ENCODE peak calls at places on chromosome 12, in six cellular contexts. C, Q, L, S, K and E are unnamed samples.

GRCh38 chr12:105774037-105774436 is 364.7 kb downstream of the NUAK1 start:
- DNase-seq in C (no peak), Q (no peak), L (no peak), S (no peak), K (no peak), E (no peak)

GRCh38 chr12:7061138-7061537 is 620 bp downstream of the C1S start:
- DNase-seq in C (no peak), Q (no peak), L (no peak), S (no peak), K (no peak), E (no peak)

GRCh38 chr12:71556881-71557280 is 106.8 kb downstream of the ZFC3H1 start:
- DNase-seq in C (no peak), Q (peak; percentile 83), L (no peak), S (no peak), K (no peak), E (no peak)

GRCh38 chr12:32546272-32546671 is 132.8 kb upstream of the DNM1L start:
- DNase-seq in C (no peak), Q (no peak), L (no peak), S (no peak), K (no peak), E (no peak)

GRCh38 chr12:47773062-47773857 is at the start of gene SLC48A1:
- DNase-seq in C (no peak), Q (no peak), L (peak; percentile 82), S (peak; percentile 60), K (peak; percentile 76), E (no peak)

GRCh38 chr12:121812320-121812871 is 8.6 kb downstream of the SETD1B start:
- DNase-seq in C (no peak), Q (peak; percentile 61), L (peak; percentile 83), S (no peak), K (peak; percentile 85), E (no peak)

GRCh38 chr12:69897744-69898143 is 72.7 kb downstream of the MYRFL start:
- DNase-seq in C (no peak), Q (peak; percentile 87), L (no peak), S (peak; percentile 21), K (no peak), E (no peak)

GRCh38 chr12:77133566-77133965 is 68.2 kb upstream of the E2F7 start:
- DNase-seq in C (no peak), Q (peak; percentile 58), L (peak; percentile 11), S (peak; percentile 27), K (peak; percentile 22), E (no peak)

GRCh38 chr12:113405687-113406086 is 2.0 kb upstream of the SDS start:
- DNase-seq in C (no peak), Q (no peak), L (no peak), S (no peak), K (no peak), E (no peak)

GRCh38 chr12:122182887-122183587 is at the start of gene LRRC43:
- DNase-seq in C (no peak), Q (peak; percentile 17), L (peak; percentile 41), S (no peak), K (peak; percentile 41), E (no peak)

GRCh38 chr12:109544955-109545531 is 28.3 kb downstream of the MMAB start:
- DNase-seq in C (no peak), Q (peak; percentile 11), L (no peak), S (no peak), K (no peak), E (no peak)

GRCh38 chr12:46267618-46268348 is 1.1 kb downstream of the SLC38A1 start:
- DNase-seq in C (no peak), Q (peak; percentile 35), L (no peak), S (no peak), K (peak; percentile 38), E (no peak)

GRCh38 chr12:69880566-69880965 is 55.5 kb downstream of the MYRFL start:
- DNase-seq in C (no peak), Q (peak; percentile 6), L (no peak), S (no peak), K (no peak), E (no peak)

GRCh38 chr12:4975574-4975973 is 65.9 kb downstream of the KCNA1 start:
- DNase-seq in C (no peak), Q (no peak), L (no peak), S (no peak), K (no peak), E (no peak)

GRCh38 chr12:93776581-93777018 is 99.4 kb downstream of the CRADD start:
- DNase-seq in C (no peak), Q (peak; percentile 16), L (no peak), S (no peak), K (no peak), E (no peak)

GRCh38 chr12:98793121-98793520 is 148.0 kb downstream of the APAF1 start:
- DNase-seq in C (no peak), Q (no peak), L (no peak), S (no peak), K (no peak), E (no peak)

GRCh38 chr12:28550757-28551381 is 360.6 kb downstream of the CCDC91 start:
- DNase-seq in C (no peak), Q (peak; percentile 67), L (no peak), S (no peak), K (no peak), E (no peak)

GRCh38 chr12:117827660-117828059 is 141.1 kb downstream of the KSR2 start:
- DNase-seq in C (no peak), Q (no peak), L (no peak), S (no peak), K (no peak), E (no peak)

GRCh38 chr12:121530600-121531355 is 50.0 kb downstream of the KDM2B start:
- DNase-seq in C (peak; percentile 36), Q (no peak), L (peak; percentile 69), S (peak; percentile 83), K (peak; percentile 57), E (peak; percentile 86)

GRCh38 chr12:77625441-77625840 is 205.3 kb upstream of the NAV3 start:
- DNase-seq in C (no peak), Q (peak; percentile 89), L (no peak), S (no peak), K (no peak), E (no peak)

GRCh38 chr12:78101946-78102635 is 271.4 kb downstream of the NAV3 start:
- DNase-seq in C (no peak), Q (no peak), L (no peak), S (no peak), K (no peak), E (no peak)

GRCh38 chr12:116691205-116691604 is 46.7 kb downstream of the SPRING1 start:
- DNase-seq in C (no peak), Q (no peak), L (no peak), S (no peak), K (no peak), E (no peak)
- H3K27me3 ChIP-seq in C (peaks cover 5% of the 10 kb centered on the region), Q (peaks cover 8% of the 10 kb centered on the region), L (peaks cover 21% of the 10 kb centered on the region), S (peaks cover 43% of the 10 kb centered on the region), K (no peaks in the 10 kb centered on the region), E (no peaks in the 10 kb centered on the region)

GRCh38 chr12:57725851-57726150 is 12.7 kb downstream of the AGAP2 start:
- DNase-seq in C (no peak), Q (no peak), L (no peak), S (no peak), K (no peak), E (no peak)

GRCh38 chr12:57724936-57725740 is 13.4 kb downstream of the AGAP2 start:
- DNase-seq in C (no peak), Q (no peak), L (no peak), S (no peak), K (no peak), E (no peak)

GRCh38 chr12:57727758-57728395 is 10.7 kb downstream of the AGAP2 start:
- DNase-seq in C (no peak), Q (no peak), L (no peak), S (no peak), K (peak; percentile 17), E (no peak)

GRCh38 chr12:57726151-57726883 is 12.2 kb downstream of the AGAP2 start:
- DNase-seq in C (no peak), Q (peak; percentile 73), L (peak; percentile 87), S (peak; percentile 81), K (peak; percentile 88), E (peak; percentile 86)

GRCh38 chr12:57726884-57727757 is 11.4 kb downstream of the AGAP2 start:
- DNase-seq in C (no peak), Q (no peak), L (peak; percentile 33), S (no peak), K (peak; percentile 34), E (no peak)
- H3K27me3 ChIP-seq in C (no peaks in the 10 kb centered on the region), Q (no peaks in the 10 kb centered on the region), L (peaks cover 30% of the 10 kb centered on the region), S (peaks cover 31% of the 10 kb centered on the region), K (peaks cover 6% of the 10 kb centered on the region), E (no peaks in the 10 kb centered on the region)

DNA sequence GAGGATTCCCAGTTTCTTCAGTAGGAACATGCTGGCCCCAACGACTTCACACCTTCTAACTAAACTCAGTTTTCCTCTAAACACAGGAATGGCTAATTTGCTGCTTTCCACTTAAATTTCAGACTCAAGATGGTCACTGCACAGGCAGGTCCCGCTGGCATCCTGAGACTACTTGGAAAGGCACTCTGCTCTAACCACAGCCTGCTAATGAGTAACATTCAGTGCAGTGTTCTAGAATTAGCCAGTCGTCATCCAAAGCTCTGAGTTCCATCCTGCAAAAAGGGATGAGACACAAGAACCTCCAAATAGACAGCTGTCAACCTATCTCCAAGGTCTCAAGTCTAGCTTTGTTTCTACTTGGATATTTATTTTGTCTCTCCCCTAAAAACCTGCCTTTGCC is 6.0 kb downstream of the CCDC92 start:
- DNase-seq in C (no peak), Q (peak; percentile 41), L (no peak), S (no peak), K (no peak), E (no peak)
- H3K27me3 ChIP-seq in C (no peaks in the 10 kb centered on the region), Q (no peaks in the 10 kb centered on the region), L (no peaks in the 10 kb centered on the region), S (no peaks in the 10 kb centered on the region), K (no peaks in the 10 kb centered on the region), E (no peaks in the 10 kb centered on the region)

DNA sequence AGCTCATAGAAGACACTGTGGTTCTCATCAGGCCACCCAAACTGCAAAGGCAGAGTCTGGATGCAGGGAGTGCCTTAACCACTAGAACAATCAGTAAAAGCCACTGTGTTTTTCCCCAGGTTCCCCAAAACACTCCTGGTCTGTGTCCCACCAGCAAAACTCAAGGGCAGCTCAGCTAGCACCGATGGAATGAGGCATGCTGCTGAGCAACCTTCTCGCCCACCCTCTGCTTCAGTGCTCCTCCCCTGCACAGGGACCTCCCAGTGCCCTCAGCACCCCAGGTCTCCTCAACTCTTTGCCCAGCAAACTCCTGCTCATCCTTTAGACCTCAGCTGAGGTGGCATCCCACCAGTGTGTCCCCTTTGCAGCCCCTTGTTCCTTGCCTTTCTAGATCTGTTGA is 4.0 kb downstream of the KRT77 start:
- DNase-seq in C (no peak), Q (no peak), L (no peak), S (no peak), K (no peak), E (no peak)
- H3K27me3 ChIP-seq in C (no peaks in the 10 kb centered on the region), Q (peaks cover 3% of the 10 kb centered on the region), L (peaks cover 24% of the 10 kb centered on the region), S (peaks cover 36% of the 10 kb centered on the region), K (no peaks in the 10 kb centered on the region), E (no peaks in the 10 kb centered on the region)

DNA sequence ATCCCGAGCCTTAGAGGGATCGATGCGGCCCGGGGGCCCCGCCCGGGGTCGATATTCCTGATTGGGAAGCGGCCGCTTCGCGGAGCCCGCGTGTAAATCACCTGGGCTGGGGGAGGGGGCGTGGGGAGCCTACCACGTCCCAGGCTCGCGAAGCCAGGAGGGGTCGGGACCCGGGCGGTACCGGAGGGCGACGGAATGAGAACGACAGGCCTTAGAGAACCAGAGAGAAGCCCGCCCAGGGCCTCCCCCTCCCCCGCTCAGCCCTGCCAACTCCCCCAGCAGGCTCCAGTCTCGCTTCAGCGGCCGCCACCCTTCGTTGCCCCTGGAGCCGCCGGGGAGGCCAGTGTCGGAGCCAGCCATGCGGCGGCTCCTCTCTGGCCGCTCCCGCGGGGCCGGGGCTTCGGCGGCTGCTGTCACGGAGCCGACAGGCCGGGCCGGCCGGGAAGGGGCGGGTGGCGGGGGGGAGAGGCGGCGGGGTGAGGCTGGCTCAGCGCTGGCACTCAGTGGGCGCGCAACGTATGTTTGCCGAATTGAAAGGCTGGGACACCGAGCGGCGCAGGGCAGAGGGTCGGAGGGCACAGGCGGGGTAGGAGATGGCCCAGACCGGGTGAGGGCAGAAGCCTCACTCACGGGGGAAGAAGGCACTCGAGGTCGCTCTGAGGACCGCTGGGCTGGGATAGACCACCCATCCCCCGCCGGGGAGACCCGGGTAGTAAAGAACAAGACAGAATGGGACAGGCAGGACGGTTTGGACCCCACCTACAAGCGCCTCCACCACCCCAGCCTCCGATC is 1.4 kb upstream of the DNAJC22 start:
- DNase-seq in C (no peak), Q (no peak), L (peak; percentile 24), S (no peak), K (no peak), E (no peak)
- H3K27me3 ChIP-seq in C (peaks cover 24% of the 10 kb centered on the region), Q (peaks cover 25% of the 10 kb centered on the region), L (peaks cover 88% of the 10 kb centered on the region), S (peaks cover 77% of the 10 kb centered on the region), K (peaks cover 58% of the 10 kb centered on the region), E (peaks cover 78% of the 10 kb centered on the region)